ENCODE peak calls at places on chromosomes 5 and 9, in eight cellular contexts. One of them, this sample, is unnamed.

GRCh38 chr5:113675166-113675565 is 161.7 kb downstream of the YTHDC2 start:
- DNase-seq in adipocyte: no peak
- DNase-seq in HCEC 1CT: no peak
- DNase-seq in CD8-positive, alpha-beta memory T cell: no peak
- DNase-seq in non-pigmented ciliary epithelial cell: no peak
- DNase-seq in AG08396: no peak
- DNase-seq in ACHN: no peak
- DNase-seq in cardiac fibroblast: no peak
- DNase-seq in this sample: no peak

GRCh38 chr9:4980046-4980727 is 4.9 kb upstream of the JAK2 start:
- DNase-seq in cardiac fibroblast: no peak
- DNase-seq in AG08396: no peak
- DNase-seq in HCEC 1CT: peak; percentile 71
- DNase-seq in adipocyte: peak; percentile 15
- DNase-seq in ACHN: no peak
- DNase-seq in non-pigmented ciliary epithelial cell: no peak
- DNase-seq in CD8-positive, alpha-beta memory T cell: no peak
- DNase-seq in this sample: no peak

GRCh38 chr9:108049026-108049591 is 559.5 kb upstream of the KLF4 start:
- DNase-seq in CD8-positive, alpha-beta memory T cell: no peak
- DNase-seq in AG08396: peak; percentile 53
- DNase-seq in non-pigmented ciliary epithelial cell: peak; percentile 89
- DNase-seq in adipocyte: peak; percentile 92
- DNase-seq in cardiac fibroblast: peak; percentile 80
- DNase-seq in ACHN: peak; percentile 85
- DNase-seq in HCEC 1CT: peak; percentile 94
- DNase-seq in this sample: no peak

GRCh38 chr5:29758986-29759421 is 1434.5 kb upstream of the CDH6 start:
- DNase-seq in AG08396: no peak
- DNase-seq in CD8-positive, alpha-beta memory T cell: no peak
- DNase-seq in cardiac fibroblast: no peak
- DNase-seq in HCEC 1CT: no peak
- DNase-seq in adipocyte: no peak
- DNase-seq in ACHN: no peak
- DNase-seq in non-pigmented ciliary epithelial cell: no peak
- DNase-seq in this sample: no peak

GRCh38 chr9:113228130-113228665 is 6.9 kb downstream of the SLC31A1 start:
- DNase-seq in non-pigmented ciliary epithelial cell: no peak
- DNase-seq in AG08396: no peak
- DNase-seq in HCEC 1CT: no peak
- DNase-seq in adipocyte: no peak
- DNase-seq in CD8-positive, alpha-beta memory T cell: no peak
- DNase-seq in ACHN: no peak
- DNase-seq in cardiac fibroblast: no peak
- DNase-seq in this sample: no peak

GRCh38 chr5:122473941-122474340 is 161.9 kb downstream of the SNCAIP start:
- DNase-seq in non-pigmented ciliary epithelial cell: no peak
- DNase-seq in ACHN: no peak
- DNase-seq in CD8-positive, alpha-beta memory T cell: no peak
- DNase-seq in HCEC 1CT: no peak
- DNase-seq in adipocyte: no peak
- DNase-seq in AG08396: no peak
- DNase-seq in cardiac fibroblast: no peak
- DNase-seq in this sample: no peak

GRCh38 chr5:53091304-53091703 is 18.3 kb downstream of the MOCS2 start:
- DNase-seq in non-pigmented ciliary epithelial cell: no peak
- DNase-seq in cardiac fibroblast: peak; percentile 75
- DNase-seq in AG08396: peak; percentile 36
- DNase-seq in HCEC 1CT: peak; percentile 62
- DNase-seq in ACHN: peak; percentile 76
- DNase-seq in CD8-positive, alpha-beta memory T cell: no peak
- DNase-seq in adipocyte: peak; percentile 75
- DNase-seq in this sample: no peak

GRCh38 chr5:74679968-74680367 is 5.1 kb upstream of the HEXB start:
- DNase-seq in non-pigmented ciliary epithelial cell: no peak
- DNase-seq in ACHN: peak; percentile 7
- DNase-seq in HCEC 1CT: peak; percentile 59
- DNase-seq in adipocyte: no peak
- DNase-seq in CD8-positive, alpha-beta memory T cell: no peak
- DNase-seq in cardiac fibroblast: no peak
- DNase-seq in AG08396: no peak
- DNase-seq in this sample: no peak

GRCh38 chr9:115587310-115587709 is 469.4 kb upstream of the TNC start:
- DNase-seq in ACHN: no peak
- DNase-seq in adipocyte: no peak
- DNase-seq in HCEC 1CT: no peak
- DNase-seq in cardiac fibroblast: no peak
- DNase-seq in non-pigmented ciliary epithelial cell: no peak
- DNase-seq in CD8-positive, alpha-beta memory T cell: no peak
- DNase-seq in AG08396: no peak
- DNase-seq in this sample: no peak

GRCh38 chr5:157371655-157372471 is 88.2 kb upstream of the NIPAL4 start:
- DNase-seq in cardiac fibroblast: peak; percentile 34
- DNase-seq in ACHN: no peak
- DNase-seq in non-pigmented ciliary epithelial cell: no peak
- DNase-seq in AG08396: no peak
- DNase-seq in adipocyte: peak; percentile 17
- DNase-seq in CD8-positive, alpha-beta memory T cell: no peak
- DNase-seq in HCEC 1CT: peak; percentile 75
- DNase-seq in this sample: no peak

GRCh38 chr9:95721132-95721531 is 154.4 kb upstream of the ERCC6L2 start:
- DNase-seq in HCEC 1CT: no peak
- DNase-seq in cardiac fibroblast: no peak
- DNase-seq in AG08396: no peak
- DNase-seq in CD8-positive, alpha-beta memory T cell: no peak
- DNase-seq in adipocyte: peak; percentile 56
- DNase-seq in ACHN: no peak
- DNase-seq in non-pigmented ciliary epithelial cell: no peak
- DNase-seq in this sample: no peak

GRCh38 chr9:33453286-33453882 is 6.0 kb upstream of the AQP3 start:
- DNase-seq in ACHN: no peak
- DNase-seq in CD8-positive, alpha-beta memory T cell: no peak
- DNase-seq in HCEC 1CT: no peak
- DNase-seq in adipocyte: no peak
- DNase-seq in non-pigmented ciliary epithelial cell: no peak
- DNase-seq in AG08396: no peak
- DNase-seq in cardiac fibroblast: no peak
- DNase-seq in this sample: no peak

GRCh38 chr5:151067632-151068031 is 13.2 kb downstream of the TNIP1 start:
- DNase-seq in CD8-positive, alpha-beta memory T cell: no peak
- DNase-seq in cardiac fibroblast: no peak
- DNase-seq in AG08396: no peak
- DNase-seq in non-pigmented ciliary epithelial cell: no peak
- DNase-seq in HCEC 1CT: no peak
- DNase-seq in ACHN: no peak
- DNase-seq in adipocyte: no peak
- DNase-seq in this sample: no peak

GRCh38 chr9:131740898-131741297 is 1.0 kb upstream of the RAPGEF1 start:
- DNase-seq in non-pigmented ciliary epithelial cell: no peak
- DNase-seq in AG08396: no peak
- DNase-seq in cardiac fibroblast: no peak
- DNase-seq in CD8-positive, alpha-beta memory T cell: no peak
- DNase-seq in ACHN: no peak
- DNase-seq in HCEC 1CT: no peak
- DNase-seq in adipocyte: no peak
- DNase-seq in this sample: no peak

GRCh38 chr9:37005517-37006140 is 28.4 kb downstream of the PAX5 start:
- DNase-seq in CD8-positive, alpha-beta memory T cell: no peak
- DNase-seq in AG08396: no peak
- DNase-seq in non-pigmented ciliary epithelial cell: no peak
- DNase-seq in adipocyte: no peak
- DNase-seq in HCEC 1CT: no peak
- DNase-seq in cardiac fibroblast: no peak
- DNase-seq in ACHN: no peak
- DNase-seq in this sample: no peak

GRCh38 chr9:81597749-81598497 is 91.4 kb downstream of the TLE1 start:
- DNase-seq in adipocyte: no peak
- DNase-seq in non-pigmented ciliary epithelial cell: no peak
- DNase-seq in cardiac fibroblast: no peak
- DNase-seq in HCEC 1CT: no peak
- DNase-seq in CD8-positive, alpha-beta memory T cell: no peak
- DNase-seq in AG08396: no peak
- DNase-seq in ACHN: no peak
- DNase-seq in this sample: no peak

GRCh38 chr9:127132921-127133647 is 10.6 kb upstream of the ANGPTL2 start:
- DNase-seq in ACHN: no peak
- DNase-seq in CD8-positive, alpha-beta memory T cell: peak; percentile 32
- DNase-seq in AG08396: no peak
- DNase-seq in cardiac fibroblast: no peak
- DNase-seq in HCEC 1CT: peak; percentile 40
- DNase-seq in non-pigmented ciliary epithelial cell: no peak
- DNase-seq in adipocyte: peak; percentile 29
- DNase-seq in this sample: no peak

GRCh38 chr5:19987594-19988345 is at the start of gene CDH18:
- DNase-seq in CD8-positive, alpha-beta memory T cell: no peak
- DNase-seq in HCEC 1CT: peak; percentile 84
- DNase-seq in ACHN: peak; percentile 63
- DNase-seq in non-pigmented ciliary epithelial cell: no peak
- DNase-seq in adipocyte: peak; percentile 92
- DNase-seq in cardiac fibroblast: peak; percentile 50
- DNase-seq in AG08396: peak; percentile 40
- DNase-seq in this sample: peak; percentile 40

GRCh38 chr5:2187156-2187555 is 304.4 kb upstream of the IRX4 start:
- DNase-seq in ACHN: no peak
- DNase-seq in non-pigmented ciliary epithelial cell: no peak
- DNase-seq in adipocyte: no peak
- DNase-seq in CD8-positive, alpha-beta memory T cell: no peak
- DNase-seq in AG08396: no peak
- DNase-seq in cardiac fibroblast: no peak
- DNase-seq in HCEC 1CT: no peak
- DNase-seq in this sample: no peak

GRCh38 chr9:14389146-14389545 is 75.2 kb upstream of the NFIB start:
- DNase-seq in AG08396: no peak
- DNase-seq in CD8-positive, alpha-beta memory T cell: no peak
- DNase-seq in adipocyte: peak; percentile 8
- DNase-seq in ACHN: no peak
- DNase-seq in cardiac fibroblast: peak; percentile 40
- DNase-seq in HCEC 1CT: no peak
- DNase-seq in non-pigmented ciliary epithelial cell: no peak
- DNase-seq in this sample: no peak

GRCh38 chr9:95509851-95510529 is 6.8 kb downstream of the PTCH1 start:
- DNase-seq in AG08396: no peak
- DNase-seq in cardiac fibroblast: no peak
- DNase-seq in non-pigmented ciliary epithelial cell: no peak
- DNase-seq in HCEC 1CT: peak; percentile 8
- DNase-seq in CD8-positive, alpha-beta memory T cell: no peak
- DNase-seq in adipocyte: peak; percentile 76
- DNase-seq in ACHN: peak; percentile 17
- DNase-seq in this sample: no peak

GRCh38 chr5:377326-377981 is 55.9 kb downstream of the AHRR start:
- DNase-seq in CD8-positive, alpha-beta memory T cell: no peak
- DNase-seq in non-pigmented ciliary epithelial cell: no peak
- DNase-seq in cardiac fibroblast: no peak
- DNase-seq in HCEC 1CT: no peak
- DNase-seq in AG08396: no peak
- DNase-seq in ACHN: no peak
- DNase-seq in adipocyte: no peak
- DNase-seq in this sample: no peak

GRCh38 chr5:147143215-147143614 is 91.6 kb upstream of the STK32A start:
- DNase-seq in adipocyte: no peak
- DNase-seq in AG08396: no peak
- DNase-seq in CD8-positive, alpha-beta memory T cell: no peak
- DNase-seq in non-pigmented ciliary epithelial cell: no peak
- DNase-seq in ACHN: no peak
- DNase-seq in cardiac fibroblast: no peak
- DNase-seq in HCEC 1CT: no peak
- DNase-seq in this sample: no peak

GRCh38 chr5:72106922-72107873 is at the start of gene MAP1B:
- DNase-seq in cardiac fibroblast: peak; percentile 75
- DNase-seq in AG08396: peak; percentile 75
- DNase-seq in CD8-positive, alpha-beta memory T cell: no peak
- DNase-seq in adipocyte: peak; percentile 86
- DNase-seq in ACHN: peak; percentile 72
- DNase-seq in HCEC 1CT: peak; percentile 45
- DNase-seq in non-pigmented ciliary epithelial cell: no peak
- DNase-seq in this sample: peak; percentile 76

GRCh38 chr5:111735829-111736228 is 21.2 kb downstream of the NREP start:
- DNase-seq in ACHN: peak; percentile 34
- DNase-seq in cardiac fibroblast: peak; percentile 83
- DNase-seq in AG08396: peak; percentile 52
- DNase-seq in CD8-positive, alpha-beta memory T cell: no peak
- DNase-seq in HCEC 1CT: peak; percentile 96
- DNase-seq in non-pigmented ciliary epithelial cell: peak; percentile 94
- DNase-seq in adipocyte: peak; percentile 92
- DNase-seq in this sample: no peak